ENCODE peak calls at places on chromosomes 13 and 19, in six cellular contexts. D is body of pancreas, R is thyroid gland, O is RWPE1, Y is lower leg skin, A is lower lobe of right lung. U is an unnamed sample.
A peak's percentile ranks its signal among the peaks of the same experiment; 100 is the strongest.

GRCh38 chr13:38366954-38367645 is 17.4 kb downstream of the UFM1 start:
- DNase-seq in D (no peak), R (no peak), O (peak; percentile 45), Y (no peak), A (no peak), U (no peak)

GRCh38 chr19:36377541-36378178 is 1.3 kb downstream of the ZFP14 start:
- DNase-seq in D (no peak), R (no peak), O (no peak), Y (no peak), A (no peak), U (no peak)

GRCh38 chr13:113997845-113998751 is 24.2 kb upstream of the C13orf46 start:
- DNase-seq in D (peak; percentile 49), R (peak; percentile 85), O (no peak), Y (no peak), A (peak; percentile 49), U (no peak)

GRCh38 chr13:40404407-40404806 is 262.0 kb downstream of the FOXO1 start:
- DNase-seq in D (no peak), R (no peak), O (no peak), Y (no peak), A (no peak), U (no peak)

GRCh38 chr19:32287811-32288227 is 57.6 kb upstream of the ZNF507 start:
- DNase-seq in D (peak; percentile 40), R (peak; percentile 40), O (no peak), Y (peak; percentile 59), A (peak; percentile 59), U (no peak)

GRCh38 chr19:9939301-9939913 is 3.1 kb upstream of the OLFM2 start:
- DNase-seq in D (no peak), R (no peak), O (no peak), Y (no peak), A (no peak), U (no peak)

GRCh38 chr19:18009412-18010066 is 1.6 kb downstream of the ARRDC2 start:
- DNase-seq in D (no peak), R (no peak), O (no peak), Y (no peak), A (no peak), U (no peak)

GRCh38 chr19:3178377-3178972 is at the start of gene S1PR4:
- DNase-seq in D (no peak), R (no peak), O (no peak), Y (no peak), A (peak; percentile 73), U (no peak)

GRCh38 chr19:35269425-35270117 is 809 bp downstream of the USF2 start:
- DNase-seq in D (peak; percentile 91), R (peak; percentile 91), O (peak; percentile 78), Y (peak; percentile 77), A (peak; percentile 92), U (peak; percentile 86)

GRCh38 chr19:489418-490196 is 6.7 kb upstream of the MADCAM1 start:
- DNase-seq in D (no peak), R (no peak), O (no peak), Y (no peak), A (no peak), U (no peak)

GRCh38 chr13:78562237-78562889 is 41.0 kb downstream of the POU4F1 start:
- DNase-seq in D (no peak), R (no peak), O (no peak), Y (no peak), A (no peak), U (no peak)

GRCh38 chr19:10292206-10292788 is 2.5 kb downstream of the ICAM5 start:
- DNase-seq in D (peak; percentile 70), R (peak; percentile 55), O (peak; percentile 85), Y (peak; percentile 76), A (peak; percentile 94), U (peak; percentile 73)

GRCh38 chr19:36128392-36128736 is 11.5 kb upstream of the CAPNS1 start:
- DNase-seq in D (no peak), R (no peak), O (no peak), Y (no peak), A (peak; percentile 67), U (no peak)

GRCh38 chr19:13765395-13766094 is 1.2 kb downstream of the MRI1 start:
- DNase-seq in D (no peak), R (no peak), O (no peak), Y (no peak), A (no peak), U (no peak)

GRCh38 chr19:1590641-1591397 is 1.8 kb downstream of the MBD3 start:
- DNase-seq in D (no peak), R (no peak), O (no peak), Y (no peak), A (no peak), U (no peak)

GRCh38 chr19:17337675-17338439 is 504 bp downstream of the GTPBP3 start:
- DNase-seq in D (no peak), R (no peak), O (peak; percentile 55), Y (no peak), A (no peak), U (no peak)

GRCh38 chr13:26957163-26957562 is 196.6 kb upstream of the GPR12 start:
- DNase-seq in D (no peak), R (no peak), O (no peak), Y (no peak), A (no peak), U (no peak)

GRCh38 chr13:45332831-45333219 is 8.2 kb downstream of the TPT1 start:
- DNase-seq in D (no peak), R (no peak), O (no peak), Y (no peak), A (no peak), U (no peak)

GRCh38 chr13:55516610-55517009 is 1624.1 kb upstream of the PRR20A start:
- DNase-seq in D (no peak), R (no peak), O (no peak), Y (no peak), A (no peak), U (no peak)

GRCh38 chr19:610801-611505 is 21.3 kb downstream of the HCN2 start:
- DNase-seq in D (no peak), R (no peak), O (no peak), Y (no peak), A (no peak), U (no peak)

GRCh38 chr13:113179374-113180230 is 21.2 kb downstream of the PROZ start:
- DNase-seq in D (no peak), R (no peak), O (no peak), Y (no peak), A (no peak), U (no peak)

GRCh38 chr13:43865892-43866291 is 13.6 kb downstream of the CCDC122 start:
- DNase-seq in D (no peak), R (no peak), O (no peak), Y (no peak), A (no peak), U (no peak)

GRCh38 chr13:32330438-32330837 is 15.1 kb downstream of the BRCA2 start:
- DNase-seq in D (no peak), R (no peak), O (peak; percentile 18), Y (no peak), A (no peak), U (no peak)

GRCh38 chr13:32582281-32582680 is 4.0 kb upstream of the PDS5B start:
- DNase-seq in D (no peak), R (no peak), O (no peak), Y (no peak), A (no peak), U (no peak)

GRCh38 chr19:51137812-51138425 is 4.2 kb upstream of the SIGLEC7 start:
- DNase-seq in D (no peak), R (no peak), O (no peak), Y (no peak), A (no peak), U (no peak)

GRCh38 chr13:36395280-36395679 is 37.0 kb upstream of the CCNA1 start:
- DNase-seq in D (no peak), R (no peak), O (peak; percentile 60), Y (no peak), A (no peak), U (no peak)
- TF ChIP-seq CTCF in D (peak; percentile 31), R (peak; percentile 24), O (peak; percentile 28), Y (no peak), A (peak; percentile 36), U (peak; percentile 18)

DNA sequence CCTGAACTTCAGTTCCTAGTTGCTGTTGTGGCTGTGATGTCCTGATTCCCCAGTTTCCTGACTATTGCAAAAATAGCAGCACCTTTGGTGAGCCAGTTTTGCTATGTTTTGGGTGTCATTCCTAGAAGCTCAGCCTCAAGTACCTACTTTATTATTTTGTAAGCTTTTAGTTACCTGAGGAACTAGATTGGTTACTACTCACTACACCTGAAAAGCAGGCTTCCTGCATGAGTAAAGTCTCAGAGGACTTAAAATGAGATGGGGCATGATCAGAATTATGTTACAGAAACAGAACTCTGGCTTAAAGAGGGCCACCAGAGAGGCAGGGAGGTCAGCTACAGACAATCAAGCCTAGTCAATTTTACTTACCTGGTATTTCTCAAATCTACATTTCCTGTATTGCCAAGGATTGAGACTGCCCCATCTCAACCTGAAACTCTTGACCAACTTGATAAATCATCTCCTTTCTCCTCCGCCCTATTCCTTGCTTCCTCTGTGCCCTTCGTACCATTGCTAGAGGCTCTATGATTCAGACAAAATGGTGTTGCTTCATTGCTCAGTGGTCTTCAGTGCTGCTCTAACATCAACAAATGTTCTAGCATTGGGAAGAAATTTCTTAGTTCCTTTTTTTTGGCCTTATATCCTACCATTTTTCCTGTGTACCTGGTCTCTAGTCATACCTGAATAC is 58.9 kb downstream of the RAP2A start:
- DNase-seq in D (no peak), R (no peak), O (no peak), Y (no peak), A (no peak), U (no peak)
- TF ChIP-seq CTCF in D (no peak), R (no peak), O (no peak), Y (no peak), A (no peak), U (no peak)

GRCh38 chr13:108508263-108508662 is 121.1 kb upstream of the MYO16 start:
- DNase-seq in D (no peak), R (no peak), O (peak; percentile 18), Y (no peak), A (no peak), U (no peak)
- TF ChIP-seq CTCF in D (no peak), R (no peak), O (peak; percentile 26), Y (no peak), A (peak; percentile 45), U (no peak)

GRCh38 chr19:11949201-11949600 is 15.6 kb upstream of the ZNF763 start:
- DNase-seq in D (no peak), R (no peak), O (no peak), Y (no peak), A (no peak), U (no peak)
- TF ChIP-seq CTCF in D (no peak), R (no peak), O (no peak), Y (no peak), A (no peak), U (no peak)

GRCh38 chr19:23822735-23823134 is 64.0 kb upstream of the ZNF681 start:
- DNase-seq in D (no peak), R (no peak), O (peak; percentile 9), Y (no peak), A (no peak), U (no peak)

GRCh38 chr19:23817519-23817918 is 58.8 kb upstream of the ZNF681 start:
- DNase-seq in D (peak; percentile 12), R (peak; percentile 22), O (no peak), Y (no peak), A (no peak), U (no peak)
- TF ChIP-seq CTCF in D (no peak), R (peak; percentile 29), O (peak; percentile 25), Y (no peak), A (no peak), U (no peak)

GRCh38 chr13:67119481-67119883 is 110.7 kb downstream of the PCDH9 start:
- DNase-seq in D (no peak), R (no peak), O (peak; percentile 72), Y (no peak), A (no peak), U (no peak)
- TF ChIP-seq CTCF in D (no peak), R (no peak), O (no peak), Y (no peak), A (no peak), U (no peak)